ENCODE peak calls at places on chromosome 12, in nine cellular contexts. One of them, this sample, is unnamed.

GRCh38 chr12:11130999-11131398 is 3.4 kb downstream of the TAS2R30 start:
- DNase-seq in upper lobe of left lung: no peak
- DNase-seq in Panc1: no peak
- DNase-seq in IMR-90: no peak
- DNase-seq in endothelial cell: no peak
- DNase-seq in brain microvascular endothelial cell: no peak
- DNase-seq in left lung: no peak
- DNase-seq in HL-60: no peak
- DNase-seq in foreskin fibroblast: no peak
- DNase-seq in this sample: no peak

GRCh38 chr12:123085046-123085445 is 65.8 kb downstream of the PITPNM2 start:
- DNase-seq in upper lobe of left lung: no peak
- DNase-seq in Panc1: no peak
- DNase-seq in IMR-90: no peak
- DNase-seq in endothelial cell: no peak
- DNase-seq in brain microvascular endothelial cell: no peak
- DNase-seq in left lung: no peak
- DNase-seq in HL-60: no peak
- DNase-seq in foreskin fibroblast: no peak
- DNase-seq in this sample: no peak

GRCh38 chr12:115223322-115223721 is 539.3 kb upstream of the TBX3 start:
- DNase-seq in upper lobe of left lung: no peak
- DNase-seq in Panc1: peak
- DNase-seq in IMR-90: peak
- DNase-seq in endothelial cell: no peak
- DNase-seq in brain microvascular endothelial cell: peak
- DNase-seq in left lung: no peak
- DNase-seq in HL-60: no peak
- DNase-seq in foreskin fibroblast: peak
- DNase-seq in this sample: peak

GRCh38 chr12:118271770-118272417 is 100.8 kb downstream of the TAOK3 start:
- DNase-seq in upper lobe of left lung: no peak
- DNase-seq in Panc1: no peak
- DNase-seq in IMR-90: no peak
- DNase-seq in endothelial cell: no peak
- DNase-seq in brain microvascular endothelial cell: no peak
- DNase-seq in left lung: no peak
- DNase-seq in HL-60: no peak
- DNase-seq in foreskin fibroblast: no peak
- DNase-seq in this sample: no peak

GRCh38 chr12:89662623-89663022 is 46.0 kb downstream of the ATP2B1 start:
- DNase-seq in upper lobe of left lung: no peak
- DNase-seq in Panc1: no peak
- DNase-seq in IMR-90: no peak
- DNase-seq in endothelial cell: no peak
- DNase-seq in brain microvascular endothelial cell: no peak
- DNase-seq in left lung: no peak
- DNase-seq in HL-60: no peak
- DNase-seq in foreskin fibroblast: no peak
- DNase-seq in this sample: no peak

GRCh38 chr12:123750159-123750656 is 11.9 kb upstream of the DNAH10 start:
- DNase-seq in upper lobe of left lung: no peak
- DNase-seq in Panc1: no peak
- DNase-seq in IMR-90: no peak
- DNase-seq in endothelial cell: no peak
- DNase-seq in brain microvascular endothelial cell: no peak
- DNase-seq in left lung: no peak
- DNase-seq in HL-60: no peak
- DNase-seq in foreskin fibroblast: no peak
- DNase-seq in this sample: no peak

GRCh38 chr12:93061414-93062099 is 132.5 kb upstream of the EEA1 start:
- DNase-seq in upper lobe of left lung: peak
- DNase-seq in Panc1: no peak
- DNase-seq in IMR-90: no peak
- DNase-seq in endothelial cell: no peak
- DNase-seq in brain microvascular endothelial cell: no peak
- DNase-seq in left lung: no peak
- DNase-seq in HL-60: no peak
- DNase-seq in foreskin fibroblast: no peak
- DNase-seq in this sample: no peak

GRCh38 chr12:72267974-72268373 is 4.2 kb upstream of the TRHDE start:
- DNase-seq in upper lobe of left lung: no peak
- DNase-seq in Panc1: no peak
- DNase-seq in IMR-90: peak
- DNase-seq in endothelial cell: no peak
- DNase-seq in brain microvascular endothelial cell: no peak
- DNase-seq in left lung: no peak
- DNase-seq in HL-60: no peak
- DNase-seq in foreskin fibroblast: peak
- DNase-seq in this sample: no peak

GRCh38 chr12:1591029-1591428 is 3.4 kb downstream of the FBXL14 start:
- DNase-seq in upper lobe of left lung: no peak
- DNase-seq in Panc1: no peak
- DNase-seq in IMR-90: no peak
- DNase-seq in endothelial cell: no peak
- DNase-seq in brain microvascular endothelial cell: no peak
- DNase-seq in left lung: no peak
- DNase-seq in HL-60: no peak
- DNase-seq in foreskin fibroblast: peak
- DNase-seq in this sample: peak

GRCh38 chr12:64780531-64781373 is 21.5 kb upstream of the GNS start:
- DNase-seq in upper lobe of left lung: peak
- DNase-seq in Panc1: no peak
- DNase-seq in IMR-90: no peak
- DNase-seq in endothelial cell: peak
- DNase-seq in brain microvascular endothelial cell: no peak
- DNase-seq in left lung: peak
- DNase-seq in HL-60: peak
- DNase-seq in foreskin fibroblast: peak
- DNase-seq in this sample: no peak

GRCh38 chr12:40105265-40105514 is 691 bp downstream of the SLC2A13 start:
- DNase-seq in upper lobe of left lung: no peak
- DNase-seq in Panc1: no peak
- DNase-seq in IMR-90: no peak
- DNase-seq in endothelial cell: no peak
- DNase-seq in brain microvascular endothelial cell: peak
- DNase-seq in left lung: peak
- DNase-seq in HL-60: no peak
- DNase-seq in foreskin fibroblast: peak
- DNase-seq in this sample: no peak

GRCh38 chr12:52956987-52957386 is 8.1 kb downstream of the KRT18 start:
- DNase-seq in upper lobe of left lung: no peak
- DNase-seq in Panc1: no peak
- DNase-seq in IMR-90: peak
- DNase-seq in endothelial cell: no peak
- DNase-seq in brain microvascular endothelial cell: peak
- DNase-seq in left lung: no peak
- DNase-seq in HL-60: peak
- DNase-seq in foreskin fibroblast: no peak
- DNase-seq in this sample: no peak

GRCh38 chr12:53543539-53543938 is 36.3 kb upstream of the NPFF start:
- DNase-seq in upper lobe of left lung: no peak
- DNase-seq in Panc1: peak
- DNase-seq in IMR-90: peak
- DNase-seq in endothelial cell: peak
- DNase-seq in brain microvascular endothelial cell: peak
- DNase-seq in left lung: no peak
- DNase-seq in HL-60: peak
- DNase-seq in foreskin fibroblast: peak
- DNase-seq in this sample: peak

GRCh38 chr12:106446429-106447092 is 89.0 kb downstream of the POLR3B start:
- DNase-seq in upper lobe of left lung: no peak
- DNase-seq in Panc1: no peak
- DNase-seq in IMR-90: no peak
- DNase-seq in endothelial cell: no peak
- DNase-seq in brain microvascular endothelial cell: no peak
- DNase-seq in left lung: no peak
- DNase-seq in HL-60: no peak
- DNase-seq in foreskin fibroblast: no peak
- DNase-seq in this sample: no peak

GRCh38 chr12:10207136-10207535 is 5.5 kb upstream of the GABARAPL1 start:
- DNase-seq in upper lobe of left lung: no peak
- DNase-seq in Panc1: no peak
- DNase-seq in IMR-90: no peak
- DNase-seq in endothelial cell: no peak
- DNase-seq in brain microvascular endothelial cell: no peak
- DNase-seq in left lung: no peak
- DNase-seq in HL-60: no peak
- DNase-seq in foreskin fibroblast: no peak
- DNase-seq in this sample: no peak

GRCh38 chr12:105141320-105141918 is 33.9 kb downstream of the WASHC4 start:
- DNase-seq in upper lobe of left lung: no peak
- DNase-seq in Panc1: no peak
- DNase-seq in IMR-90: no peak
- DNase-seq in endothelial cell: no peak
- DNase-seq in brain microvascular endothelial cell: no peak
- DNase-seq in left lung: no peak
- DNase-seq in HL-60: no peak
- DNase-seq in foreskin fibroblast: no peak
- DNase-seq in this sample: no peak

GRCh38 chr12:20140751-20141150 is 227.6 kb upstream of the PDE3A start:
- DNase-seq in upper lobe of left lung: no peak
- DNase-seq in Panc1: no peak
- DNase-seq in IMR-90: no peak
- DNase-seq in endothelial cell: no peak
- DNase-seq in brain microvascular endothelial cell: no peak
- DNase-seq in left lung: no peak
- DNase-seq in HL-60: no peak
- DNase-seq in foreskin fibroblast: no peak
- DNase-seq in this sample: no peak

GRCh38 chr12:56676851-56677601 is 11.1 kb downstream of the PTGES3 start:
- DNase-seq in upper lobe of left lung: no peak
- DNase-seq in Panc1: no peak
- DNase-seq in IMR-90: no peak
- DNase-seq in endothelial cell: no peak
- DNase-seq in brain microvascular endothelial cell: no peak
- DNase-seq in left lung: no peak
- DNase-seq in HL-60: no peak
- DNase-seq in foreskin fibroblast: no peak
- DNase-seq in this sample: no peak

GRCh38 chr12:54004841-54005530 is 3.8 kb upstream of the HOXC8 start:
- DNase-seq in upper lobe of left lung: peak
- DNase-seq in Panc1: no peak
- DNase-seq in IMR-90: no peak
- DNase-seq in endothelial cell: peak
- DNase-seq in brain microvascular endothelial cell: no peak
- DNase-seq in left lung: no peak
- DNase-seq in HL-60: no peak
- DNase-seq in foreskin fibroblast: no peak
- DNase-seq in this sample: no peak

GRCh38 chr12:25401547-25402345 is 151.0 kb upstream of the KRAS start:
- DNase-seq in upper lobe of left lung: no peak
- DNase-seq in Panc1: no peak
- DNase-seq in IMR-90: no peak
- DNase-seq in endothelial cell: no peak
- DNase-seq in brain microvascular endothelial cell: no peak
- DNase-seq in left lung: no peak
- DNase-seq in HL-60: no peak
- DNase-seq in foreskin fibroblast: peak
- DNase-seq in this sample: no peak

GRCh38 chr12:49974231-49974675 is 1.5 kb downstream of the AQP6 start:
- DNase-seq in upper lobe of left lung: no peak
- DNase-seq in Panc1: no peak
- DNase-seq in IMR-90: peak
- DNase-seq in endothelial cell: peak
- DNase-seq in brain microvascular endothelial cell: peak
- DNase-seq in left lung: no peak
- DNase-seq in HL-60: no peak
- DNase-seq in foreskin fibroblast: peak
- DNase-seq in this sample: peak
- TF ChIP-seq CTCF in upper lobe of left lung: peak
- TF ChIP-seq CTCF in Panc1: peak
- TF ChIP-seq CTCF in IMR-90: peak
- TF ChIP-seq CTCF in endothelial cell: no peak
- TF ChIP-seq CTCF in brain microvascular endothelial cell: peak
- TF ChIP-seq CTCF in left lung: peak
- TF ChIP-seq CTCF in HL-60: no peak
- TF ChIP-seq CTCF in foreskin fibroblast: peak
- TF ChIP-seq CTCF in this sample: peak

GRCh38 chr12:27732281-27732680 is 21.6 kb downstream of the MRPS35 start:
- DNase-seq in upper lobe of left lung: no peak
- DNase-seq in Panc1: no peak
- DNase-seq in IMR-90: no peak
- DNase-seq in endothelial cell: no peak
- DNase-seq in brain microvascular endothelial cell: no peak
- DNase-seq in left lung: no peak
- DNase-seq in HL-60: peak
- DNase-seq in foreskin fibroblast: peak
- DNase-seq in this sample: no peak
- TF ChIP-seq CTCF in upper lobe of left lung: no peak
- TF ChIP-seq CTCF in Panc1: peak
- TF ChIP-seq CTCF in IMR-90: peak
- TF ChIP-seq CTCF in endothelial cell: no peak
- TF ChIP-seq CTCF in brain microvascular endothelial cell: peak
- TF ChIP-seq CTCF in left lung: no peak
- TF ChIP-seq CTCF in HL-60: no peak
- TF ChIP-seq CTCF in foreskin fibroblast: peak
- TF ChIP-seq CTCF in this sample: peak

DNA sequence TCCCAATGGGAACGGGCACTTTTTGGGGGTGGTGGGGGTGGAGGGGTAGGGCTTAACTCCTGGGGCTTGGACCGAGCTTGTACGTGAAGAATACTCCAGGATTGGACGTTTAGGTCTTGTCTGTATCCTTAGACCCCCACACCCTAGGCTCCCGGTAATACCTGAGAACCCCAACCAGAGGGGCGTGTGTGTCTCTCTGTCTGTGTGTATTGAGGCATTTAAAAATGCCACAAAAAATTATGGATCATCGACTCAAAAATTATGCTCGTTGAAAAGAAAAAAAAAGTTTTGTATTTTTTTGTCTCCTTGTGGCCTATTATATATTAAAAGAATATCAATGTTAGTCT is 456 bp downstream of the PPFIBP1 start:
- DNase-seq in upper lobe of left lung: no peak
- DNase-seq in Panc1: no peak
- DNase-seq in IMR-90: no peak
- DNase-seq in endothelial cell: no peak
- DNase-seq in brain microvascular endothelial cell: no peak
- DNase-seq in left lung: no peak
- DNase-seq in HL-60: no peak
- DNase-seq in foreskin fibroblast: no peak
- DNase-seq in this sample: no peak
- TF ChIP-seq CTCF in upper lobe of left lung: no peak
- TF ChIP-seq CTCF in Panc1: no peak
- TF ChIP-seq CTCF in IMR-90: no peak
- TF ChIP-seq CTCF in endothelial cell: no peak
- TF ChIP-seq CTCF in brain microvascular endothelial cell: no peak
- TF ChIP-seq CTCF in left lung: no peak
- TF ChIP-seq CTCF in HL-60: no peak
- TF ChIP-seq CTCF in foreskin fibroblast: no peak
- TF ChIP-seq CTCF in this sample: no peak

DNA sequence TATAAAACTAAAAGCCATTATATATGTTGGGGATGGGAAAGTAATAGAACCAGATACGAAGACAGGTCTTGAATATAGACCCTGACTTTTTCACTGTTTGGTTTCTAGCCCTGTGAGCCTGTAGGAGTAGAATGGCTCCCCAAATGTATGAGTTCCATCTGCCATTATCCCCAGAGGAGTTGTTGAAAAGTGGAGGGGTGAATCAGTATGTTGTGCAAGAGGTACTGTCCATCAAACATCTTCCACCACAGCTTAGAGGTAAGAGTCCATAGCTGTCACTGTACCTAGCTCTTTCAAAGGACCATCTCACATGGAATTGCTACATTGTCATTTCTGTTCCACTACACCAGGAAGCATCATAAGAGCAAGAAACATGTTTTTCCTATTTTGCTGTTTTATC is 1.1 kb downstream of the NCAPD2 start:
- DNase-seq in upper lobe of left lung: no peak
- DNase-seq in Panc1: no peak
- DNase-seq in IMR-90: no peak
- DNase-seq in endothelial cell: no peak
- DNase-seq in brain microvascular endothelial cell: no peak
- DNase-seq in left lung: no peak
- DNase-seq in HL-60: peak
- DNase-seq in foreskin fibroblast: peak
- DNase-seq in this sample: no peak
- TF ChIP-seq CTCF in upper lobe of left lung: no peak
- TF ChIP-seq CTCF in Panc1: no peak
- TF ChIP-seq CTCF in IMR-90: no peak
- TF ChIP-seq CTCF in endothelial cell: no peak
- TF ChIP-seq CTCF in brain microvascular endothelial cell: no peak
- TF ChIP-seq CTCF in left lung: no peak
- TF ChIP-seq CTCF in HL-60: no peak
- TF ChIP-seq CTCF in foreskin fibroblast: no peak
- TF ChIP-seq CTCF in this sample: no peak

This sample was measured in HFFc6.